ENCODE peak calls at places on chromosomes 1 and 21, in ten cellular contexts. One of them, this sample, is unnamed.

GRCh38 chr1:115324649-115325420 is 13.2 kb downstream of the NGF start:
- DNase-seq in astrocyte: no peak
- DNase-seq in mesendoderm: no peak
- DNase-seq in dorsolateral prefrontal cortex: no peak
- DNase-seq in astrocyte of the cerebellum: no peak
- DNase-seq in esophagus muscularis mucosa: no peak
- DNase-seq in brain microvascular endothelial cell: no peak
- DNase-seq in colonic mucosa: no peak
- DNase-seq in ovary: no peak
- DNase-seq in H7: no peak
- DNase-seq in this sample: no peak

GRCh38 chr1:49346767-49347349 is 570.2 kb upstream of the BEND5 start:
- DNase-seq in ovary: no peak
- DNase-seq in astrocyte of the cerebellum: no peak
- DNase-seq in esophagus muscularis mucosa: no peak
- DNase-seq in astrocyte: peak; percentile 7
- DNase-seq in mesendoderm: no peak
- DNase-seq in brain microvascular endothelial cell: no peak
- DNase-seq in dorsolateral prefrontal cortex: no peak
- DNase-seq in H7: no peak
- DNase-seq in colonic mucosa: no peak
- DNase-seq in this sample: no peak

GRCh38 chr1:26350701-26351590 is 3.0 kb downstream of the CRYBG2 start:
- DNase-seq in astrocyte of the cerebellum: no peak
- DNase-seq in dorsolateral prefrontal cortex: no peak
- DNase-seq in mesendoderm: peak; percentile 87
- DNase-seq in esophagus muscularis mucosa: no peak
- DNase-seq in astrocyte: no peak
- DNase-seq in ovary: no peak
- DNase-seq in brain microvascular endothelial cell: no peak
- DNase-seq in H7: peak; percentile 45
- DNase-seq in colonic mucosa: peak; percentile 57
- DNase-seq in this sample: peak; percentile 29

GRCh38 chr1:161887724-161888287 is 121.7 kb downstream of the ATF6 start:
- DNase-seq in colonic mucosa: no peak
- DNase-seq in H7: no peak
- DNase-seq in dorsolateral prefrontal cortex: no peak
- DNase-seq in ovary: no peak
- DNase-seq in esophagus muscularis mucosa: no peak
- DNase-seq in brain microvascular endothelial cell: no peak
- DNase-seq in mesendoderm: no peak
- DNase-seq in astrocyte: no peak
- DNase-seq in astrocyte of the cerebellum: no peak
- DNase-seq in this sample: no peak

GRCh38 chr1:53971718-53972117 is 25.6 kb downstream of the LRRC42 start:
- DNase-seq in ovary: no peak
- DNase-seq in dorsolateral prefrontal cortex: no peak
- DNase-seq in H7: no peak
- DNase-seq in mesendoderm: no peak
- DNase-seq in astrocyte of the cerebellum: peak; percentile 12
- DNase-seq in astrocyte: peak; percentile 55
- DNase-seq in esophagus muscularis mucosa: no peak
- DNase-seq in colonic mucosa: no peak
- DNase-seq in brain microvascular endothelial cell: peak; percentile 25
- DNase-seq in this sample: no peak

GRCh38 chr21:25487046-25487594 is 120.2 kb downstream of the MRPL39 start:
- DNase-seq in dorsolateral prefrontal cortex: no peak
- DNase-seq in H7: no peak
- DNase-seq in mesendoderm: no peak
- DNase-seq in esophagus muscularis mucosa: no peak
- DNase-seq in ovary: no peak
- DNase-seq in colonic mucosa: no peak
- DNase-seq in brain microvascular endothelial cell: no peak
- DNase-seq in astrocyte of the cerebellum: no peak
- DNase-seq in astrocyte: no peak
- DNase-seq in this sample: no peak

GRCh38 chr1:213162338-213162737 is 111.3 kb downstream of the RPS6KC1 start:
- DNase-seq in colonic mucosa: no peak
- DNase-seq in ovary: peak; percentile 34
- DNase-seq in dorsolateral prefrontal cortex: no peak
- DNase-seq in H7: no peak
- DNase-seq in esophagus muscularis mucosa: no peak
- DNase-seq in mesendoderm: no peak
- DNase-seq in brain microvascular endothelial cell: peak; percentile 37
- DNase-seq in astrocyte of the cerebellum: no peak
- DNase-seq in astrocyte: peak; percentile 47
- DNase-seq in this sample: peak; percentile 53

GRCh38 chr1:34070201-34070836 is 94.7 kb downstream of the CSMD2 start:
- DNase-seq in dorsolateral prefrontal cortex: no peak
- DNase-seq in astrocyte of the cerebellum: no peak
- DNase-seq in colonic mucosa: no peak
- DNase-seq in mesendoderm: peak; percentile 41
- DNase-seq in astrocyte: no peak
- DNase-seq in esophagus muscularis mucosa: no peak
- DNase-seq in brain microvascular endothelial cell: no peak
- DNase-seq in ovary: no peak
- DNase-seq in H7: no peak
- DNase-seq in this sample: no peak

GRCh38 chr1:230291731-230292620 is 134.2 kb downstream of the PGBD5 start:
- DNase-seq in colonic mucosa: no peak
- DNase-seq in esophagus muscularis mucosa: no peak
- DNase-seq in brain microvascular endothelial cell: no peak
- DNase-seq in ovary: peak; percentile 15
- DNase-seq in astrocyte of the cerebellum: no peak
- DNase-seq in mesendoderm: peak; percentile 11
- DNase-seq in H7: peak; percentile 74
- DNase-seq in dorsolateral prefrontal cortex: no peak
- DNase-seq in astrocyte: no peak
- DNase-seq in this sample: no peak

GRCh38 chr1:31261916-31262315 is 22.2 kb upstream of the NKAIN1 start:
- DNase-seq in astrocyte: no peak
- DNase-seq in esophagus muscularis mucosa: no peak
- DNase-seq in brain microvascular endothelial cell: no peak
- DNase-seq in colonic mucosa: no peak
- DNase-seq in ovary: no peak
- DNase-seq in dorsolateral prefrontal cortex: no peak
- DNase-seq in H7: no peak
- DNase-seq in mesendoderm: no peak
- DNase-seq in astrocyte of the cerebellum: no peak
- DNase-seq in this sample: no peak
- H3K4me3 ChIP-seq in astrocyte: no peak overlapping the region
- H3K4me3 ChIP-seq in esophagus muscularis mucosa: no peak overlapping the region
- H3K4me3 ChIP-seq in brain microvascular endothelial cell: no peak overlapping the region
- H3K4me3 ChIP-seq in colonic mucosa: no peak overlapping the region
- H3K4me3 ChIP-seq in ovary: no peak overlapping the region
- H3K4me3 ChIP-seq in dorsolateral prefrontal cortex: no peak overlapping the region
- H3K4me3 ChIP-seq in H7: no peak overlapping the region
- H3K4me3 ChIP-seq in mesendoderm: no peak overlapping the region
- H3K4me3 ChIP-seq in astrocyte of the cerebellum: no peak overlapping the region
- H3K4me3 ChIP-seq in this sample: no peak overlapping the region

GRCh38 chr21:41932191-41932575 is 21.6 kb downstream of the C2CD2 start:
- DNase-seq in brain microvascular endothelial cell: peak; percentile 63
- DNase-seq in H7: no peak
- DNase-seq in esophagus muscularis mucosa: no peak
- DNase-seq in ovary: peak; percentile 32
- DNase-seq in mesendoderm: no peak
- DNase-seq in dorsolateral prefrontal cortex: no peak
- DNase-seq in astrocyte: peak; percentile 83
- DNase-seq in astrocyte of the cerebellum: peak; percentile 61
- DNase-seq in colonic mucosa: no peak
- DNase-seq in this sample: peak; percentile 65
- H3K4me3 ChIP-seq in brain microvascular endothelial cell: no peak overlapping the region
- H3K4me3 ChIP-seq in H7: no peak overlapping the region
- H3K4me3 ChIP-seq in esophagus muscularis mucosa: no peak overlapping the region
- H3K4me3 ChIP-seq in ovary: no peak overlapping the region
- H3K4me3 ChIP-seq in mesendoderm: no peak overlapping the region
- H3K4me3 ChIP-seq in dorsolateral prefrontal cortex: no peak overlapping the region
- H3K4me3 ChIP-seq in astrocyte: peak overlapping the region; percentile 15
- H3K4me3 ChIP-seq in astrocyte of the cerebellum: no peak overlapping the region
- H3K4me3 ChIP-seq in colonic mucosa: no peak overlapping the region
- H3K4me3 ChIP-seq in this sample: no peak overlapping the region

DNA sequence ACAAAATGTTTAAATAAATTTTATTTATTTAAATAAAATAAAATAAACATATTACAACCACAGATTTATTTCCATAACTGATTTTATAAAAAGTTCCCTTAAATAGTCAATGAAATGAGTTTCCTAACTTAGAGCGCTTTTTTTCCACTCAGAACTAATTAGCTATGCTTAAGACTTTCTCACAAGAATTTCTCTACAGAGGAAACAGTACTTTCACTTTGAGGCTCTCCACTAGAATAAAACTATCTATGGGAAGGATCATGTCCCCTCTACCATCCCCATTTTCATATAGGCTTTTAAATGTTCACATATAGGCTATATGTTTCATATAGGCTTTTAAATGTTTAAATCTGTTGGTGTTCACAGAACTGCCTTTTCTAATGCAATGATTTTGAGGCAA is 40.0 kb upstream of the DPH5 start:
- DNase-seq in brain microvascular endothelial cell: no peak
- DNase-seq in mesendoderm: no peak
- DNase-seq in ovary: no peak
- DNase-seq in H7: no peak
- DNase-seq in colonic mucosa: no peak
- DNase-seq in esophagus muscularis mucosa: no peak
- DNase-seq in astrocyte: no peak
- DNase-seq in astrocyte of the cerebellum: no peak
- DNase-seq in dorsolateral prefrontal cortex: no peak
- DNase-seq in this sample: no peak
- H3K4me3 ChIP-seq in brain microvascular endothelial cell: no peak overlapping the region
- H3K4me3 ChIP-seq in mesendoderm: no peak overlapping the region
- H3K4me3 ChIP-seq in ovary: no peak overlapping the region
- H3K4me3 ChIP-seq in H7: no peak overlapping the region
- H3K4me3 ChIP-seq in colonic mucosa: no peak overlapping the region
- H3K4me3 ChIP-seq in esophagus muscularis mucosa: no peak overlapping the region
- H3K4me3 ChIP-seq in astrocyte: no peak overlapping the region
- H3K4me3 ChIP-seq in astrocyte of the cerebellum: no peak overlapping the region
- H3K4me3 ChIP-seq in dorsolateral prefrontal cortex: peak overlapping the region; percentile 16
- H3K4me3 ChIP-seq in this sample: no peak overlapping the region

DNA sequence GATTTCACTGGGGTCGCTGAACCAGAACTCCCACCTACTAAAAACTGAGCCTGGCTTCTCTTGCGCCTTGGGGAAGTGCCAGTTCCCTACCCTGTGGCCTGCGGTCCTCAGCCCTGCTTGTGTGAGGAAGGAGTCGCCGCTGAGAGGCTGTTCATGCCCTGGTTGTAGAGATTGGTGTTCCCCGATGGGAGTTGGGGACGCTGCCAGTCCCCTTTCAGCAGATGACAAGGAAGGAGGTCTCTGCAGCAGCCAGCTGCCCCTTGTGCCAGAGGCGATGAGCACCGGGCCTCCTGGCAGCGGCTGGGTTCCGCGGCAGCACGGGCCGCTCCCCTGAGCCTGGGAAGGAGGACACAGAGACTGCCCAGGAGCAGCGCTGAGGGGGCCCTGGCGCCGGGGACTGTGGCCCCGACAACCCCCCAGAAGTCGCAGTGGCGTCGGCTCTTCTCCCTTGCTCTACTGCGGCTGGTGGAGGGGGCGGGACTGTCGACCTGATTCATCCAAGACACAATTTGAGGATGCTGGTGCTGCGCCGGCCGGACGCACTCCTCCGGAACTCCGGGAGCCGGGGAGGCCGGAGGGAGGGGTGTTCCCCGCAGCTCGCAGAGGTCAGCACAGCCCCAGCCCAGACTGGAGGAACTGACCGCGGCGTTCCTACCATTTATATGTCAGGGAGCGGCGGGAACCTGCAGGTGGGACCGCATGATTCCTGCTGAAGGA is 12.0 kb upstream of the ADORA3 start:
- DNase-seq in dorsolateral prefrontal cortex: peak; percentile 25
- DNase-seq in astrocyte of the cerebellum: no peak
- DNase-seq in mesendoderm: no peak
- DNase-seq in colonic mucosa: no peak
- DNase-seq in H7: no peak
- DNase-seq in ovary: peak; percentile 62
- DNase-seq in esophagus muscularis mucosa: no peak
- DNase-seq in astrocyte: peak; percentile 57
- DNase-seq in brain microvascular endothelial cell: peak; percentile 27
- DNase-seq in this sample: peak; percentile 78
- H3K4me3 ChIP-seq in dorsolateral prefrontal cortex: peak overlapping the region; percentile 66
- H3K4me3 ChIP-seq in astrocyte of the cerebellum: peak overlapping the region; percentile 19
- H3K4me3 ChIP-seq in mesendoderm: no peak overlapping the region
- H3K4me3 ChIP-seq in colonic mucosa: peak overlapping the region; percentile 16
- H3K4me3 ChIP-seq in H7: peak overlapping the region; percentile 17
- H3K4me3 ChIP-seq in ovary: peak overlapping the region; percentile 25
- H3K4me3 ChIP-seq in esophagus muscularis mucosa: peak overlapping the region; percentile 46
- H3K4me3 ChIP-seq in astrocyte: peak overlapping the region; percentile 59
- H3K4me3 ChIP-seq in brain microvascular endothelial cell: peak overlapping the region; percentile 48
- H3K4me3 ChIP-seq in this sample: peak overlapping the region; percentile 35

GRCh38 chr1:156155760-156156495 is 2.5 kb downstream of the SEMA4A start:
- DNase-seq in mesendoderm: no peak
- DNase-seq in ovary: no peak
- DNase-seq in H7: no peak
- DNase-seq in dorsolateral prefrontal cortex: no peak
- DNase-seq in colonic mucosa: no peak
- DNase-seq in brain microvascular endothelial cell: no peak
- DNase-seq in astrocyte: no peak
- DNase-seq in astrocyte of the cerebellum: no peak
- DNase-seq in esophagus muscularis mucosa: no peak
- DNase-seq in this sample: no peak
- H3K4me3 ChIP-seq in mesendoderm: no peak overlapping the region
- H3K4me3 ChIP-seq in ovary: no peak overlapping the region
- H3K4me3 ChIP-seq in H7: no peak overlapping the region
- H3K4me3 ChIP-seq in dorsolateral prefrontal cortex: no peak overlapping the region
- H3K4me3 ChIP-seq in colonic mucosa: no peak overlapping the region
- H3K4me3 ChIP-seq in brain microvascular endothelial cell: no peak overlapping the region
- H3K4me3 ChIP-seq in astrocyte: no peak overlapping the region
- H3K4me3 ChIP-seq in astrocyte of the cerebellum: no peak overlapping the region
- H3K4me3 ChIP-seq in esophagus muscularis mucosa: no peak overlapping the region
- H3K4me3 ChIP-seq in this sample: no peak overlapping the region

DNA sequence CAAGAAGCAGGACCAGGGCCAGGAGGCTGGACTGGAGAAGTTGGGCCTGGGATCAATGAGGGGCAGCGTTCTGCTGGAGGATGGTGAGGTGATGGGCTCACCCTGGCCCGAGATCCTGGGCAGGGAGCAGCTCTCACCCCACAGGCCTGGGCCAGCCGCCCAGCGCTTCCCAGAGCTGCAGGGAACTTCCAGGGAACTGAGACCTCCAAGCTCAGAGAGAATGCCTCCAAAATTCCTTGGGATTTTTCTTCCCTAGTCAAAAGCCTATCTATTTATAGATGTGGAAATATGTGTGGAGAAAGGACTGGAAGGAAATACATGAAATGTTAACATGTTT is 121.2 kb downstream of the SPSB1 start:
- DNase-seq in colonic mucosa: no peak
- DNase-seq in astrocyte of the cerebellum: peak; percentile 79
- DNase-seq in brain microvascular endothelial cell: no peak
- DNase-seq in mesendoderm: peak; percentile 34
- DNase-seq in esophagus muscularis mucosa: no peak
- DNase-seq in H7: peak; percentile 72
- DNase-seq in astrocyte: peak; percentile 88
- DNase-seq in dorsolateral prefrontal cortex: no peak
- DNase-seq in ovary: no peak
- DNase-seq in this sample: peak; percentile 45
- H3K4me3 ChIP-seq in colonic mucosa: no peak overlapping the region
- H3K4me3 ChIP-seq in astrocyte of the cerebellum: no peak overlapping the region
- H3K4me3 ChIP-seq in brain microvascular endothelial cell: no peak overlapping the region
- H3K4me3 ChIP-seq in mesendoderm: no peak overlapping the region
- H3K4me3 ChIP-seq in esophagus muscularis mucosa: no peak overlapping the region
- H3K4me3 ChIP-seq in H7: no peak overlapping the region
- H3K4me3 ChIP-seq in astrocyte: peak overlapping the region; percentile 22
- H3K4me3 ChIP-seq in dorsolateral prefrontal cortex: no peak overlapping the region
- H3K4me3 ChIP-seq in ovary: no peak overlapping the region
- H3K4me3 ChIP-seq in this sample: no peak overlapping the region